ENCODE peak calls at places on chromosomes 1 and 21, in six cellular contexts. One of them, this sample, is unnamed.

GRCh38 chr1:14571810-14572767 is 26.4 kb upstream of the KAZN start:
- DNase-seq in amygdala: no peak
- DNase-seq in EL: no peak
- DNase-seq in left ventricle myocardium inferior: no peak
- DNase-seq in occipital lobe: no peak
- DNase-seq in GM10248: peak
- DNase-seq in this sample: no peak

GRCh38 chr1:11458811-11459275 is 20.1 kb upstream of the DISP3 start:
- DNase-seq in EL: no peak
- DNase-seq in amygdala: peak
- DNase-seq in occipital lobe: peak
- DNase-seq in GM10248: no peak
- DNase-seq in left ventricle myocardium inferior: peak
- DNase-seq in this sample: no peak

GRCh38 chr1:111704776-111705175 is 34.4 kb downstream of the INKA2 start:
- DNase-seq in GM10248: no peak
- DNase-seq in EL: no peak
- DNase-seq in occipital lobe: no peak
- DNase-seq in amygdala: no peak
- DNase-seq in left ventricle myocardium inferior: no peak
- DNase-seq in this sample: no peak

GRCh38 chr1:940121-941026 is 16.7 kb downstream of the SAMD11 start:
- DNase-seq in GM10248: peak
- DNase-seq in EL: peak
- DNase-seq in amygdala: peak
- DNase-seq in occipital lobe: peak
- DNase-seq in left ventricle myocardium inferior: peak
- DNase-seq in this sample: no peak

GRCh38 chr1:17045140-17045539 is 8.7 kb downstream of the SDHB start:
- DNase-seq in occipital lobe: no peak
- DNase-seq in EL: no peak
- DNase-seq in amygdala: no peak
- DNase-seq in GM10248: no peak
- DNase-seq in left ventricle myocardium inferior: no peak
- DNase-seq in this sample: no peak

GRCh38 chr1:6005276-6005917 is 13.2 kb upstream of the NPHP4 start:
- DNase-seq in EL: no peak
- DNase-seq in occipital lobe: no peak
- DNase-seq in GM10248: no peak
- DNase-seq in left ventricle myocardium inferior: peak
- DNase-seq in amygdala: no peak
- DNase-seq in this sample: peak

GRCh38 chr1:165841582-165842362 is 14.4 kb downstream of the UCK2 start:
- DNase-seq in EL: peak
- DNase-seq in left ventricle myocardium inferior: no peak
- DNase-seq in GM10248: no peak
- DNase-seq in occipital lobe: no peak
- DNase-seq in amygdala: no peak
- DNase-seq in this sample: no peak

GRCh38 chr21:42865361-42866160 is 13.8 kb downstream of the WDR4 start:
- DNase-seq in left ventricle myocardium inferior: peak
- DNase-seq in GM10248: no peak
- DNase-seq in amygdala: no peak
- DNase-seq in EL: no peak
- DNase-seq in occipital lobe: no peak
- DNase-seq in this sample: peak

GRCh38 chr1:12095822-12096263 is 32.7 kb downstream of the TNFRSF8 start:
- DNase-seq in left ventricle myocardium inferior: no peak
- DNase-seq in amygdala: no peak
- DNase-seq in GM10248: no peak
- DNase-seq in occipital lobe: no peak
- DNase-seq in EL: peak
- DNase-seq in this sample: no peak

GRCh38 chr1:154971341-154971998 is 923 bp upstream of the SHC1 start:
- DNase-seq in left ventricle myocardium inferior: peak
- DNase-seq in GM10248: no peak
- DNase-seq in EL: peak
- DNase-seq in occipital lobe: no peak
- DNase-seq in amygdala: no peak
- DNase-seq in this sample: peak